ENCODE peak calls at places on chromosomes 2 and 18, in eight cellular contexts. One of them, this sample, is unnamed.

GRCh38 chr2:112869258-112869842 is 32.8 kb upstream of the IL1B start:
- DNase-seq in NAMALWA: no peak
- DNase-seq in T-helper 9 cell: no peak
- DNase-seq in activated CD4-positive, alpha-beta memory T cell treated with anti-CD3 and anti-CD28 coated beads, Interleukin-2, amount 10 ng/mL, durations not matched to agents 7 days and 5 days: peak
- DNase-seq in transverse colon: peak
- DNase-seq in LoVo: peak
- DNase-seq in thyroid gland: peak
- DNase-seq in GM04504: peak
- DNase-seq in this sample: no peak

GRCh38 chr2:71457123-71457958 is 4.0 kb downstream of the DYSF start:
- DNase-seq in activated CD4-positive, alpha-beta memory T cell treated with anti-CD3 and anti-CD28 coated beads, Interleukin-2, amount 10 ng/mL, durations not matched to agents 7 days and 5 days: no peak
- DNase-seq in LoVo: no peak
- DNase-seq in transverse colon: no peak
- DNase-seq in NAMALWA: no peak
- DNase-seq in thyroid gland: no peak
- DNase-seq in GM04504: no peak
- DNase-seq in T-helper 9 cell: no peak
- DNase-seq in this sample: no peak

GRCh38 chr18:5515007-5515744 is 28.6 kb downstream of the EPB41L3 start:
- DNase-seq in NAMALWA: no peak
- DNase-seq in T-helper 9 cell: no peak
- DNase-seq in GM04504: no peak
- DNase-seq in thyroid gland: no peak
- DNase-seq in LoVo: no peak
- DNase-seq in activated CD4-positive, alpha-beta memory T cell treated with anti-CD3 and anti-CD28 coated beads, Interleukin-2, amount 10 ng/mL, durations not matched to agents 7 days and 5 days: no peak
- DNase-seq in transverse colon: no peak
- DNase-seq in this sample: no peak

GRCh38 chr2:28639092-28639691 is 112.4 kb upstream of the PPP1CB start:
- DNase-seq in activated CD4-positive, alpha-beta memory T cell treated with anti-CD3 and anti-CD28 coated beads, Interleukin-2, amount 10 ng/mL, durations not matched to agents 7 days and 5 days: no peak
- DNase-seq in NAMALWA: no peak
- DNase-seq in T-helper 9 cell: no peak
- DNase-seq in thyroid gland: no peak
- DNase-seq in transverse colon: peak
- DNase-seq in LoVo: no peak
- DNase-seq in GM04504: no peak
- DNase-seq in this sample: no peak

GRCh38 chr2:134459706-134460406 is 206.0 kb downstream of the MGAT5 start:
- DNase-seq in T-helper 9 cell: no peak
- DNase-seq in transverse colon: no peak
- DNase-seq in GM04504: no peak
- DNase-seq in thyroid gland: no peak
- DNase-seq in LoVo: no peak
- DNase-seq in NAMALWA: no peak
- DNase-seq in activated CD4-positive, alpha-beta memory T cell treated with anti-CD3 and anti-CD28 coated beads, Interleukin-2, amount 10 ng/mL, durations not matched to agents 7 days and 5 days: no peak
- DNase-seq in this sample: no peak

GRCh38 chr2:159290289-159290907 is 3.9 kb upstream of the WDSUB1 start:
- DNase-seq in transverse colon: no peak
- DNase-seq in NAMALWA: peak
- DNase-seq in LoVo: peak
- DNase-seq in thyroid gland: no peak
- DNase-seq in activated CD4-positive, alpha-beta memory T cell treated with anti-CD3 and anti-CD28 coated beads, Interleukin-2, amount 10 ng/mL, durations not matched to agents 7 days and 5 days: no peak
- DNase-seq in T-helper 9 cell: no peak
- DNase-seq in GM04504: peak
- DNase-seq in this sample: peak

GRCh38 chr2:65228249-65228750 is 669 bp downstream of the ACTR2 start:
- DNase-seq in transverse colon: no peak
- DNase-seq in LoVo: peak
- DNase-seq in GM04504: no peak
- DNase-seq in T-helper 9 cell: peak
- DNase-seq in activated CD4-positive, alpha-beta memory T cell treated with anti-CD3 and anti-CD28 coated beads, Interleukin-2, amount 10 ng/mL, durations not matched to agents 7 days and 5 days: peak
- DNase-seq in NAMALWA: peak
- DNase-seq in thyroid gland: peak
- DNase-seq in this sample: peak

GRCh38 chr2:130744287-130745117 is 10.8 kb upstream of the AMER3 start:
- DNase-seq in activated CD4-positive, alpha-beta memory T cell treated with anti-CD3 and anti-CD28 coated beads, Interleukin-2, amount 10 ng/mL, durations not matched to agents 7 days and 5 days: no peak
- DNase-seq in GM04504: no peak
- DNase-seq in thyroid gland: no peak
- DNase-seq in transverse colon: peak
- DNase-seq in T-helper 9 cell: no peak
- DNase-seq in LoVo: no peak
- DNase-seq in NAMALWA: no peak
- DNase-seq in this sample: peak

GRCh38 chr2:43592443-43592842 is 3.4 kb downstream of the THADA start:
- DNase-seq in transverse colon: no peak
- DNase-seq in T-helper 9 cell: no peak
- DNase-seq in LoVo: no peak
- DNase-seq in NAMALWA: peak
- DNase-seq in thyroid gland: no peak
- DNase-seq in activated CD4-positive, alpha-beta memory T cell treated with anti-CD3 and anti-CD28 coated beads, Interleukin-2, amount 10 ng/mL, durations not matched to agents 7 days and 5 days: no peak
- DNase-seq in GM04504: no peak
- DNase-seq in this sample: no peak

GRCh38 chr2:55618649-55619055 is 1.2 kb upstream of the PPP4R3B start:
- DNase-seq in NAMALWA: peak
- DNase-seq in T-helper 9 cell: peak
- DNase-seq in LoVo: peak
- DNase-seq in activated CD4-positive, alpha-beta memory T cell treated with anti-CD3 and anti-CD28 coated beads, Interleukin-2, amount 10 ng/mL, durations not matched to agents 7 days and 5 days: peak
- DNase-seq in thyroid gland: peak
- DNase-seq in transverse colon: peak
- DNase-seq in GM04504: peak
- DNase-seq in this sample: peak

GRCh38 chr18:79922971-79923411 is 28.5 kb downstream of the SLC66A2 start:
- DNase-seq in GM04504: no peak
- DNase-seq in LoVo: no peak
- DNase-seq in activated CD4-positive, alpha-beta memory T cell treated with anti-CD3 and anti-CD28 coated beads, Interleukin-2, amount 10 ng/mL, durations not matched to agents 7 days and 5 days: no peak
- DNase-seq in T-helper 9 cell: no peak
- DNase-seq in NAMALWA: no peak
- DNase-seq in transverse colon: peak
- DNase-seq in thyroid gland: no peak
- DNase-seq in this sample: no peak

GRCh38 chr2:170005702-170006101 is 172.2 kb upstream of the MYO3B start:
- DNase-seq in GM04504: no peak
- DNase-seq in NAMALWA: no peak
- DNase-seq in activated CD4-positive, alpha-beta memory T cell treated with anti-CD3 and anti-CD28 coated beads, Interleukin-2, amount 10 ng/mL, durations not matched to agents 7 days and 5 days: no peak
- DNase-seq in transverse colon: no peak
- DNase-seq in T-helper 9 cell: no peak
- DNase-seq in LoVo: no peak
- DNase-seq in thyroid gland: no peak
- DNase-seq in this sample: no peak

GRCh38 chr2:196970089-196970488 is 43.6 kb upstream of the PGAP1 start:
- DNase-seq in NAMALWA: no peak
- DNase-seq in GM04504: peak
- DNase-seq in T-helper 9 cell: no peak
- DNase-seq in transverse colon: no peak
- DNase-seq in thyroid gland: no peak
- DNase-seq in activated CD4-positive, alpha-beta memory T cell treated with anti-CD3 and anti-CD28 coated beads, Interleukin-2, amount 10 ng/mL, durations not matched to agents 7 days and 5 days: no peak
- DNase-seq in LoVo: no peak
- DNase-seq in this sample: no peak

GRCh38 chr2:190927257-190927656 is 46.6 kb downstream of the GLS start:
- DNase-seq in NAMALWA: no peak
- DNase-seq in thyroid gland: no peak
- DNase-seq in LoVo: no peak
- DNase-seq in activated CD4-positive, alpha-beta memory T cell treated with anti-CD3 and anti-CD28 coated beads, Interleukin-2, amount 10 ng/mL, durations not matched to agents 7 days and 5 days: no peak
- DNase-seq in GM04504: no peak
- DNase-seq in T-helper 9 cell: no peak
- DNase-seq in transverse colon: no peak
- DNase-seq in this sample: no peak

GRCh38 chr18:34632323-34632722 is 77.8 kb upstream of the DTNA start:
- DNase-seq in LoVo: no peak
- DNase-seq in thyroid gland: no peak
- DNase-seq in GM04504: no peak
- DNase-seq in transverse colon: no peak
- DNase-seq in activated CD4-positive, alpha-beta memory T cell treated with anti-CD3 and anti-CD28 coated beads, Interleukin-2, amount 10 ng/mL, durations not matched to agents 7 days and 5 days: no peak
- DNase-seq in NAMALWA: no peak
- DNase-seq in T-helper 9 cell: no peak
- DNase-seq in this sample: no peak

GRCh38 chr2:172921538-172922236 is 154.0 kb upstream of the MAP3K20 start:
- DNase-seq in NAMALWA: no peak
- DNase-seq in LoVo: no peak
- DNase-seq in thyroid gland: no peak
- DNase-seq in T-helper 9 cell: no peak
- DNase-seq in GM04504: no peak
- DNase-seq in activated CD4-positive, alpha-beta memory T cell treated with anti-CD3 and anti-CD28 coated beads, Interleukin-2, amount 10 ng/mL, durations not matched to agents 7 days and 5 days: no peak
- DNase-seq in transverse colon: no peak
- DNase-seq in this sample: no peak

GRCh38 chr18:61703508-61703907 is 189.3 kb downstream of the RNF152 start:
- DNase-seq in T-helper 9 cell: no peak
- DNase-seq in transverse colon: no peak
- DNase-seq in thyroid gland: no peak
- DNase-seq in NAMALWA: no peak
- DNase-seq in LoVo: no peak
- DNase-seq in activated CD4-positive, alpha-beta memory T cell treated with anti-CD3 and anti-CD28 coated beads, Interleukin-2, amount 10 ng/mL, durations not matched to agents 7 days and 5 days: no peak
- DNase-seq in GM04504: peak
- DNase-seq in this sample: no peak

GRCh38 chr18:57910817-57911216 is 107.7 kb upstream of the ATP8B1 start:
- DNase-seq in transverse colon: no peak
- DNase-seq in NAMALWA: peak
- DNase-seq in LoVo: no peak
- DNase-seq in thyroid gland: no peak
- DNase-seq in T-helper 9 cell: no peak
- DNase-seq in GM04504: no peak
- DNase-seq in activated CD4-positive, alpha-beta memory T cell treated with anti-CD3 and anti-CD28 coated beads, Interleukin-2, amount 10 ng/mL, durations not matched to agents 7 days and 5 days: peak
- DNase-seq in this sample: no peak

GRCh38 chr2:121596221-121597080 is 52.8 kb downstream of the CLASP1 start:
- DNase-seq in transverse colon: peak
- DNase-seq in T-helper 9 cell: no peak
- DNase-seq in GM04504: peak
- DNase-seq in activated CD4-positive, alpha-beta memory T cell treated with anti-CD3 and anti-CD28 coated beads, Interleukin-2, amount 10 ng/mL, durations not matched to agents 7 days and 5 days: peak
- DNase-seq in NAMALWA: peak
- DNase-seq in thyroid gland: peak
- DNase-seq in LoVo: peak
- DNase-seq in this sample: peak

GRCh38 chr2:197113221-197113831 is 186.8 kb upstream of the PGAP1 start:
- DNase-seq in activated CD4-positive, alpha-beta memory T cell treated with anti-CD3 and anti-CD28 coated beads, Interleukin-2, amount 10 ng/mL, durations not matched to agents 7 days and 5 days: no peak
- DNase-seq in transverse colon: no peak
- DNase-seq in GM04504: no peak
- DNase-seq in LoVo: peak
- DNase-seq in T-helper 9 cell: no peak
- DNase-seq in thyroid gland: no peak
- DNase-seq in NAMALWA: peak
- DNase-seq in this sample: peak

GRCh38 chr2:217834057-217834620 is 168.7 kb downstream of the TNS1 start:
- DNase-seq in LoVo: no peak
- DNase-seq in GM04504: no peak
- DNase-seq in thyroid gland: no peak
- DNase-seq in transverse colon: no peak
- DNase-seq in activated CD4-positive, alpha-beta memory T cell treated with anti-CD3 and anti-CD28 coated beads, Interleukin-2, amount 10 ng/mL, durations not matched to agents 7 days and 5 days: no peak
- DNase-seq in NAMALWA: no peak
- DNase-seq in T-helper 9 cell: no peak
- DNase-seq in this sample: no peak

GRCh38 chr2:232779465-232779864 is 3.1 kb upstream of the KCNJ13 start:
- DNase-seq in NAMALWA: no peak
- DNase-seq in LoVo: no peak
- DNase-seq in thyroid gland: no peak
- DNase-seq in transverse colon: no peak
- DNase-seq in activated CD4-positive, alpha-beta memory T cell treated with anti-CD3 and anti-CD28 coated beads, Interleukin-2, amount 10 ng/mL, durations not matched to agents 7 days and 5 days: no peak
- DNase-seq in T-helper 9 cell: no peak
- DNase-seq in GM04504: no peak
- DNase-seq in this sample: no peak

GRCh38 chr2:11245322-11245721 is 90.1 kb downstream of the SLC66A3 start:
- DNase-seq in LoVo: no peak
- DNase-seq in T-helper 9 cell: no peak
- DNase-seq in GM04504: no peak
- DNase-seq in activated CD4-positive, alpha-beta memory T cell treated with anti-CD3 and anti-CD28 coated beads, Interleukin-2, amount 10 ng/mL, durations not matched to agents 7 days and 5 days: no peak
- DNase-seq in thyroid gland: no peak
- DNase-seq in transverse colon: no peak
- DNase-seq in NAMALWA: no peak
- DNase-seq in this sample: no peak

GRCh38 chr2:70977605-70978205 is 725 bp upstream of the ANKRD53 start:
- DNase-seq in transverse colon: peak
- DNase-seq in thyroid gland: peak
- DNase-seq in activated CD4-positive, alpha-beta memory T cell treated with anti-CD3 and anti-CD28 coated beads, Interleukin-2, amount 10 ng/mL, durations not matched to agents 7 days and 5 days: peak
- DNase-seq in T-helper 9 cell: no peak
- DNase-seq in LoVo: no peak
- DNase-seq in GM04504: peak
- DNase-seq in NAMALWA: no peak
- DNase-seq in this sample: peak

This sample was measured in HepG2.